ENCODE peak calls at places on chromosome 3, in four cellular contexts. N is testis, I is spleen, Q is H1. E is an unnamed sample.

GRCh38 chr3:31234143-31234542 is 298.6 kb upstream of the STT3B start:
- DNase-seq in N (no peak), I (no peak), Q (no peak), E (no peak)

GRCh38 chr3:43691120-43692002 is 623 bp downstream of the ABHD5 start:
- DNase-seq in I (peak; percentile 93), Q (peak; percentile 83), N (peak; percentile 78), E (peak; percentile 40)

GRCh38 chr3:195855471-195856409 is 44.0 kb upstream of the MUC4 start:
- DNase-seq in N (no peak), I (no peak), Q (no peak), E (no peak)

GRCh38 chr3:185328324-185329004 is 34.5 kb upstream of the MAP3K13 start:
- DNase-seq in Q (no peak), N (peak; percentile 69), I (no peak), E (no peak)

GRCh38 chr3:149152420-149152819 is 23.0 kb downstream of the HPS3 start:
- DNase-seq in I (no peak), Q (no peak), N (no peak), E (no peak)

GRCh38 chr3:184538600-184539431 is 22.8 kb upstream of the EPHB3 start:
- DNase-seq in N (no peak), I (peak; percentile 47), Q (peak; percentile 44), E (no peak)

GRCh38 chr3:49199244-49199899 is 28.0 kb downstream of the KLHDC8B start:
- DNase-seq in I (peak; percentile 85), Q (peak; percentile 50), N (peak; percentile 96), E (peak; percentile 83)

GRCh38 chr3:155554777-155555445 is 190.0 kb downstream of the PLCH1 start:
- DNase-seq in I (no peak), Q (no peak), N (no peak), E (no peak)

GRCh38 chr3:134326760-134327593 is 47.3 kb downstream of the AMOTL2 start:
- DNase-seq in I (no peak), Q (no peak), N (peak; percentile 41), E (peak; percentile 60)

GRCh38 chr3:134323966-134324962 is 50.0 kb downstream of the AMOTL2 start:
- DNase-seq in Q (no peak), I (peak; percentile 37), N (no peak), E (no peak)

GRCh38 chr3:134325106-134325705 is 49.0 kb downstream of the AMOTL2 start:
- DNase-seq in I (no peak), Q (no peak), N (no peak), E (no peak)

GRCh38 chr3:134326126-134326525 is 48.1 kb downstream of the AMOTL2 start:
- DNase-seq in N (no peak), Q (no peak), I (no peak), E (peak; percentile 30)

GRCh38 chr3:134325722-134326121 is 48.5 kb downstream of the AMOTL2 start:
- DNase-seq in Q (no peak), I (no peak), N (no peak), E (no peak)
- H3K4me1 ChIP-seq in Q (peaks cover 17% of the 10 kb centered on the region), I (peaks cover 28% of the 10 kb centered on the region), N (peaks cover 15% of the 10 kb centered on the region), E (peaks cover 31% of the 10 kb centered on the region)

GRCh38 chr3:186362988-186363387 is 954 bp upstream of the DGKG start:
- DNase-seq in N (no peak), I (no peak), Q (no peak), E (no peak)

GRCh38 chr3:186361246-186361611 is 805 bp downstream of the DGKG start:
- DNase-seq in I (no peak), Q (no peak), N (no peak), E (no peak)

GRCh38 chr3:186362409-186362757 is 349 bp upstream of the DGKG start:
- DNase-seq in Q (no peak), N (no peak), I (no peak), E (no peak)

GRCh38 chr3:186360779-186361178 is 1.3 kb downstream of the DGKG start:
- DNase-seq in N (no peak), Q (peak; percentile 67), I (peak; percentile 83), E (no peak)

DNA sequence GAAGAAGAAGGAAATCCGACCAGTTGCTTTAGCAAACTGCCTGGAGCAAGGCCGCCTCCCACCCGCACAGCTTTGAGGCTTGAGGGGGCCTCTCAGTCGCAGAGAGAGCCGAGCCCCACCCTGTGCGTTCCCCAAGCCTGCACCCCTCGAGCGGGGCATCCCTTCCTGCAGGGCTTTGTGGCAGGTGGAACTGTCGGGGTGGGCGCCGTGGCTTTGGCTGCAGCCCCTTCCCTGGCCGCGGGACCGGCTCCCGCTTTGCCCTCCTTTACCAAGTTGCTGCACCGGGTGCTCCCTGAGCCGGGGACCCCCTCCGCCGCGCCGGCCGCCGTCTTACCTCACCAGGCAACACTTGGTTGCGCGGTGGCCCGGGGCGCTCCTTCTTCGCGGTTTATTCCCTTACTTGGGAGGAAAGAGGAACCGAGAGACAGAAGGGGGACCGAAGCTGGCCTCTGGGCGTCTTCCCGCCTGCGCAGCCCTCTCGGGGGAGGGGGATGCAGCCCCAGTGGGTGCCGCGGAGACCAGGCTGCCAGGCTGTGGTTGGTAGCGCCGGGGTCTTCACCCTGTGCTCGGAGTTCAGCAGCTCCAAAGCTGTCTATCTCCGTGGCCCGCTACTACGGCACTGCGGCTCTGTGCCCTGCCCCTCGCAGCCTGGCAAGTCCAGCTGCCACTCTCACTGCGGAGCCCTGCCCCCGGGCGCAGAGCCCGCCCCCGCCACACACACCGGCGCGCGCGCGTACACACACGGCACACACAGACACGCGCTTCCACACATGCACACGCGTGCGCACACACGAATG is at the start of gene DGKG:
- DNase-seq in I (peak; percentile 93), Q (peak; percentile 72), N (peak; percentile 49), E (no peak)
- TF ChIP-seq POLR2A in I (no peak), Q (no peak), N (no peak), E (no peak)

GRCh38 chr3:122973893-122974615 is 53.5 kb downstream of the SEMA5B start:
- DNase-seq in N (no peak), Q (no peak), I (no peak), E (no peak)

GRCh38 chr3:122977645-122978466 is 49.7 kb downstream of the SEMA5B start:
- DNase-seq in N (no peak), I (no peak), Q (no peak), E (no peak)

GRCh38 chr3:122975924-122976293 is 51.7 kb downstream of the SEMA5B start:
- DNase-seq in I (no peak), Q (no peak), N (no peak), E (no peak)

GRCh38 chr3:122974764-122975162 is 52.8 kb downstream of the SEMA5B start:
- DNase-seq in N (no peak), I (no peak), Q (no peak), E (peak; percentile 7)

DNA sequence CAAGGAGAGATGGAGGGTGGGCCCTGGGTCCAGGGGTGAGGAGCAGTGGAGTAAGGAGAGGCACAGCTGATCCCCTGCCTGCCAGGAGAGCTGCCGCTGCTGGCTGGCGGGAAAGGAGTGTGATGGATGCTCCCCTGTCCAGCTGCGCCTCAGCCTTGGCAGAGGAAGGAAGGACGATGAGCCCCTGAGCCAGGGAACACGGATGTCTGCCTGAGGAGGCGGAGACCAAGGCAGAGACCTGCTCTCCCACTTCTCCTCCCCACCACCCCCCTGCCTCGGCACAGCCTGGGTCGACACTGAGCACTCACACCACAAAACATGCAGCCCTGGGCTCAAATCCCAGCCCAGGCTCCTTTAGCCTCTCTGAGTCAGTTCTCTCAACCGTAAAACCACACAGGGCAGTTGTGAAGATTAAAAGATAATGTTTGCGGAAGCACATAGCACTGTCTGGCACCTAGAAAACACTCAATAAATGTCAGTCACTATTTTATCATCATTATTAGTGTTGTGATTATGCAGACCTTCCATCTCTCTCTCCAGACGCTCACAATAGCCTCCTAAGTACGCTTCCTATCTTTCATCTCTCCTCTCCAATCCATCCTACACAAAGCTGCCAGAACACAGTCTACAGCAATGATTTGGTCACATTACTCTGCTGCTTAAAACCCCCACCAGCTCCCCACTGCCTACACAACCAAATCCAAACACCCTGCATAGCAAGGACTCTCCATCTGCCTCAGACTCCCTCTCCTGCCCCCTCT is 52.2 kb downstream of the SEMA5B start:
- DNase-seq in N (peak; percentile 41), Q (no peak), I (no peak), E (no peak)
- H3K4me1 ChIP-seq in N (no peaks in the 10 kb centered on the region), Q (peaks cover 37% of the 10 kb centered on the region), I (peaks cover 28% of the 10 kb centered on the region), E (no peaks in the 10 kb centered on the region)

DNA sequence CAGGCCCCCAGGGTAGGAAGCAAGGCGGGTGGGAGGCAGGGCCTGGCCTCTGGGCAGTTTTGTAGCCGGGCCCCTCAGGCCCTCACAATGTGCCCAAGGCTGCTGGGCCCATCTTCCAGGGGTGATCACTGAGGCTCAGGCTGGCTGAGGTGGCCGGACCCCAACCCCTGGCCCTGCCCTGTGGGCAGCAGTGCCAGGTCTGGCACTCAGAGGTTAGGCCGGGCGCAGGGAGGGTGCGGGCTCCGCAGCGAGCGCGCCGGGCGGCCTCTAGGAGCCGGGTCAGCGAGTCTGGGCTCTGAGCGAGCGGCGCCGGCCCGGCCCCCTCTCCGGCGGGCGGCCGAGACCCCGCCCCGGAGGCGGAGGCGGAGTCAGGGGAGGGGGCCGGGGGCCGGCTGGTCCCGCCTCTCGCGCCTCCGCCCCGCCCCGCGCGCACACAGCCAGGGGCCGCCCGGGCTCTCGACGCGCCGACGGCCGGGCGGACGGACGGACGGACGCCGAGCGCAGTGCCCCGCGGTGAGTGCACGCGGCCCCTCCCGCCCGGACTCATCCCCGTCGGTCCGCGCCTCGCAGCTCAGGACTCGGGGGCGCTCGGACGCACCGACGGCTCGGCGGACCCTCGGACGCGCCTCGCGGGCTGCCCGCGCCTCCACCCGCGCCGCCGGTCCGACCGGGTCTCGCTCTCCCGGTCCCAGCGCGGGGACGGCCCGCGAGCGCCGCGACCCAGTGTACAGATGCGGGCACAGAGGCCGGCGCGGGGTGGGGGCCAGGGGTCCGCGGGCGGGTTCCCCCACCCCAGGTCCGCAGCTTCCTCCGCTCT is at the start of gene FBLN2:
- DNase-seq in I (peak; percentile 85), Q (peak; percentile 86), N (peak; percentile 73), E (no peak)
- TF ChIP-seq POLR2A in I (no peak), Q (no peak), N (no peak), E (no peak)

DNA sequence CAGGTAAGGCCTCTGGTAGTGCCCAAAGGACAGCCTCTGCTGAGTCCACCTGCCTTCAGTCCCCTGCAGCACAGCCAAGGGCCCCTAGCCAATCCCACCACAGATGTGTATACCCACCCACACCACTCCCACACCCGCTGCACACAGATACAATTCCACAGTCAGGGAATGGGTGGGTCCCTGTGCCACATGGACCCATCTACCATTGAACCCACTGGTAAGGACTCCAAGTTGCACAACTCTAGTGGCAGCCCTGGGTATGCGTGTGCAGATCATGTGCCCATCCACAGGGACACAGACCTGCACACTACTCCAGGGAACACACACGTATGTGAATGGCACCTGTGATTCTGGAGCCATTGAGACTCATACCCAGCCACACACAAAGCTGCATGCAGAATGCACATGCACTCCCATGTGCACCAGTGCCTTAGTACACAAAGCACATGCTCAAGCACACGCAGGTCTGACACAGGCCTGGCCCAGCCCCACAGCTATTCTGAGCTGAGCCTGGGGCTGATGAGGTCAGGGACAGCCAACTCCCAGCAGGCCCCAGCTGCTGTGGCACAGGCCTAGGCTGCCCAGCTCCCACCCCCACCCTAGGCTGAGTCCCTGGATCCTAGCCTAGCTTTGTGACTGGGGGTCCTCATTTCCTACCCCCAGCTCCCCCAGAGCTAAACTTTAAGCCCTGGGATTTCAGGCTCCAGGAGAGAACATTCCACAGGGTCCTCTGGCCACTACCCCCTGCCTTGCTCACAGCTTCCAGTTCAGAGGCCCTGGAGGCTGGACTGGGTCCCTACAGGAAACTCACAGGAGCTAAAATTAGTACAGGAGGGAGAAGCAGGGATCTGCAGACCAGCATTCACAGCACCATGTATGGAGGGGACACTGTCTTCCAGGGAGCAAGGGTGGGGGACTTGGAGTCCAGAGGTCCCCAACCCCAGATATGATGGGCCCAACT is 2.8 kb upstream of the ALS2CL start:
- DNase-seq in I (no peak), Q (no peak), N (peak; percentile 72), E (no peak)
- H3K4me1 ChIP-seq in I (peaks cover 79% of the 10 kb centered on the region), Q (peaks cover 24% of the 10 kb centered on the region), N (peaks cover 61% of the 10 kb centered on the region), E (peaks cover 22% of the 10 kb centered on the region)